ENCODE peak calls at places on chromosomes 2 and 18, in seven cellular contexts. O, Z, I, E, A, C and B are unnamed samples.

GRCh38 chr2:124241-124880 is 78.1 kb upstream of the FAM110C start:
- DNase-seq in C (no peak), O (no peak), Z (no peak), E (peak; percentile 12), I (no peak), A (no peak), B (peak; percentile 71)

GRCh38 chr2:98747888-98748287 is 17.0 kb upstream of the MGAT4A start:
- DNase-seq in O (no peak), E (no peak), Z (no peak), A (no peak), I (no peak), C (peak; percentile 39), B (no peak)

GRCh38 chr18:2656237-2657042 is 914 bp downstream of the SMCHD1 start:
- DNase-seq in I (no peak), E (peak; percentile 25), Z (peak; percentile 48), C (peak; percentile 72), A (peak; percentile 63), O (peak; percentile 59), B (peak; percentile 39)

GRCh38 chr2:236922061-236922460 is 163.6 kb upstream of the COPS8 start:
- DNase-seq in A (no peak), Z (no peak), I (no peak), E (no peak), C (no peak), O (no peak), B (no peak)

GRCh38 chr2:69798466-69798908 is 31.0 kb upstream of the GMCL1 start:
- DNase-seq in Z (peak; percentile 43), I (peak; percentile 57), O (peak; percentile 62), C (no peak), A (peak; percentile 26), E (no peak), B (peak; percentile 85)

GRCh38 chr2:235666240-235666781 is 172.5 kb downstream of the AGAP1 start:
- DNase-seq in I (peak; percentile 79), E (peak; percentile 80), C (peak; percentile 69), Z (peak; percentile 56), O (peak; percentile 91), A (peak; percentile 78), B (peak; percentile 86)

GRCh38 chr2:238030422-238031155 is 30.2 kb upstream of the SCLY start:
- DNase-seq in C (no peak), I (no peak), Z (peak; percentile 70), E (no peak), A (no peak), O (no peak), B (no peak)

GRCh38 chr2:226362991-226363390 is 436.6 kb downstream of the IRS1 start:
- DNase-seq in O (peak; percentile 63), I (peak; percentile 12), Z (no peak), A (peak; percentile 10), E (peak; percentile 81), C (no peak), B (no peak)

GRCh38 chr2:112724611-112725525 is 4.0 kb downstream of the NT5DC4 start:
- DNase-seq in Z (no peak), C (no peak), O (no peak), E (peak; percentile 35), A (peak; percentile 39), I (no peak), B (no peak)

GRCh38 chr2:104929663-104930062 is 75.7 kb downstream of the POU3F3 start:
- DNase-seq in A (no peak), E (no peak), I (no peak), O (no peak), Z (no peak), C (no peak), B (no peak)

GRCh38 chr18:54388203-54389142 is 30.8 kb downstream of the C18orf54 start:
- DNase-seq in C (no peak), A (peak; percentile 81), Z (no peak), I (peak; percentile 91), O (peak; percentile 82), E (peak; percentile 96), B (peak; percentile 66)

GRCh38 chr2:69989017-69989416 is 27.6 kb upstream of the ASPRV1 start:
- DNase-seq in C (no peak), E (peak; percentile 74), A (no peak), I (no peak), Z (no peak), O (no peak), B (no peak)

GRCh38 chr2:51350100-51350499 is 318.2 kb upstream of the NRXN1 start:
- DNase-seq in E (peak; percentile 59), Z (no peak), A (no peak), C (no peak), O (peak; percentile 27), I (no peak), B (no peak)

GRCh38 chr2:161990741-161991140 is 83.3 kb downstream of the DPP4 start:
- DNase-seq in O (peak; percentile 85), Z (no peak), C (no peak), A (peak; percentile 28), I (peak; percentile 82), E (peak; percentile 83), B (peak; percentile 58)

GRCh38 chr2:181058378-181059269 is 78.2 kb downstream of the UBE2E3 start:
- DNase-seq in O (no peak), Z (no peak), A (peak; percentile 35), I (peak; percentile 59), E (peak; percentile 72), C (peak; percentile 3), B (no peak)

GRCh38 chr18:76212958-76213357 is 282.1 kb downstream of the ZNF516 start:
- DNase-seq in Z (no peak), A (no peak), C (no peak), I (no peak), O (no peak), E (no peak), B (no peak)

GRCh38 chr2:17858064-17858463 is 20.4 kb upstream of the KCNS3 start:
- DNase-seq in Z (no peak), I (no peak), O (no peak), C (no peak), A (no peak), E (no peak), B (no peak)

GRCh38 chr2:239283961-239284801 is 116.6 kb downstream of the HDAC4 start:
- DNase-seq in Z (no peak), C (no peak), A (no peak), E (no peak), I (no peak), O (no peak), B (no peak)

GRCh38 chr2:69141081-69141480 is 128.1 kb downstream of the ANTXR1 start:
- DNase-seq in O (no peak), I (no peak), C (no peak), A (no peak), E (no peak), Z (no peak), B (no peak)

GRCh38 chr18:77168666-77169358 is 36.2 kb upstream of the MBP start:
- DNase-seq in O (no peak), Z (no peak), E (no peak), C (no peak), A (no peak), I (no peak), B (no peak)

GRCh38 chr2:142843731-142844130 is 33.7 kb upstream of the KYNU start:
- DNase-seq in A (no peak), I (no peak), C (no peak), O (no peak), E (no peak), Z (no peak), B (no peak)

GRCh38 chr2:38690499-38691420 is 24.8 kb downstream of the GALM start:
- DNase-seq in C (peak; percentile 40), A (peak; percentile 71), Z (peak; percentile 60), O (peak; percentile 96), E (peak; percentile 96), I (peak; percentile 92), B (peak; percentile 86)

GRCh38 chr2:213187833-213188532 is 36.6 kb upstream of the IKZF2 start:
- DNase-seq in I (peak; percentile 70), A (peak; percentile 19), E (peak; percentile 31), C (no peak), Z (no peak), O (peak; percentile 54), B (peak; percentile 64)
- H3K27me3 ChIP-seq in I (no peaks in the 10 kb centered on the region), A (no peaks in the 10 kb centered on the region), E (no peaks in the 10 kb centered on the region), C (no peaks in the 10 kb centered on the region), Z (no peaks in the 10 kb centered on the region), O (no peaks in the 10 kb centered on the region), B (no peaks in the 10 kb centered on the region)

DNA sequence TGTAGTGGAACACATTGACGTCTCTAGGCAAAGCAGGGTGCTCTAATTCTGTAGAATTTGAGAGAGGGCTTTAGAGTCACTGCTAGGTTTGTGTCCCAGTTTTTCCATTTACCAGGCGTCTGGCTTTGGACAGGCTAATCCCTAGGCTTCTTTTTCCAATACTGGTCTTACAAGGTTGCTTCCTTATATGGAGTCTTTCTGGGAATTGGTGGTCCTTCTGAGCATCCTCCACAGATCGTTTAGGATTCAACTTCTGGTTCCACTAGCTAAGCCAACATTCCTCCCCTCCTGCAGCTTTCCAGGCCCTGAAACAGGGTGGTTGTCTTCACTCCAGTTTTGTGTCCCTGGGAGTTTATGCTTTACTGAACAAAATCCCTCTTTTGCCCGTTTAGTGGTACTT is 170.5 kb downstream of the CERS6 start:
- DNase-seq in I (no peak), E (no peak), Z (no peak), C (no peak), A (no peak), O (no peak), B (no peak)
- H3K27ac ChIP-seq in I (no peak overlapping the region), E (no peak overlapping the region), Z (no peak overlapping the region), C (no peak overlapping the region), A (no peak overlapping the region), O (no peak overlapping the region), B (no peak overlapping the region)

GRCh38 chr18:49827996-49828395 is 14.7 kb upstream of the ACAA2 start:
- DNase-seq in O (no peak), E (no peak), Z (no peak), I (no peak), A (no peak), C (no peak), B (no peak)
- H3K27me3 ChIP-seq in O (no peaks in the 10 kb centered on the region), E (no peaks in the 10 kb centered on the region), Z (no peaks in the 10 kb centered on the region), I (no peaks in the 10 kb centered on the region), A (no peaks in the 10 kb centered on the region), C (no peaks in the 10 kb centered on the region), B (no peaks in the 10 kb centered on the region)

DNA sequence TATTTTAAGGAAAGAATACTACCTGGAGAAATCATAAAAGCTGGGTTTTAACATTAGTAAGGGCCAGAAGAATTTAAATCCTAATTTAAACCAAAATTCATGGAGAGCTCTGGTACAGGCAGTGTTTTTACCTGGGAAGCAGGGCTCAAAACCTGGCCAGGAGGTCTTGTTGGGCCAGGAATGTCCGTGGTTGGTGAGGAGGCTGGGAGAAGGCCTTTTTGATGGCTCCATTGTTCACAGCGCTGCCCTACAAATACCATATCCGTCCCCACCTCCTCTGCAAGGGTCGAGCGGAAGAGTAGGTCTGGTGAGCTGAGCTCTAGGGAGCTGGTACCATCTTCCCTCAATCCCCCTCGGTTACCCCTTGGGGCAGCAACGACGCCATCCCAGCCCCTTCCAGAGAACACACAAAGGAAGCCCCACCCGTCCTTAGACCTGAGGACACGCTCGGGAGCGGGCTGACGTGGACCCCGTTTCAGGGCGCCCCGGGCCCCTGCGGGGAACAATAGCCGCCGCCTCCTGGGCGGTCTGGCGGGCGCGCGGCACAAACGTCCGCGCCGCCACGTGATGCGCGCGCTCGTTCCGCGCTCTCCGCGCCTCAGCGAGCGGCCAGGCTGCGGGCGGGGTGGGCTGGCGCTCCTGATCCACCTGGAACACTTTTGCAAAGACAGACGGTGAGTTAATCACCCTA is 10.7 kb upstream of the HOXD1 start:
- DNase-seq in Z (no peak), A (no peak), O (no peak), C (no peak), I (no peak), E (no peak), B (no peak)
- H3K27ac ChIP-seq in Z (no peak overlapping the region), A (no peak overlapping the region), O (no peak overlapping the region), C (no peak overlapping the region), I (no peak overlapping the region), E (no peak overlapping the region), B (no peak overlapping the region)